ENCODE peak calls at places on chromosomes 16 and 17, in seven cellular contexts. V, Q, X, J, O, N and L are unnamed samples.

GRCh38 chr17:58319181-58320162 is 9.1 kb downstream of the TSPOAP1 start:
- DNase-seq in N (no peak), Q (no peak), O (no peak), V (no peak), J (no peak), X (no peak), L (no peak)

GRCh38 chr17:49509588-49509917 is 14.5 kb downstream of the NGFR start:
- DNase-seq in V (no peak), O (no peak), N (peak), Q (no peak), X (no peak), J (no peak), L (no peak)

GRCh38 chr16:81273223-81273940 is 34.9 kb downstream of the BCO1 start:
- DNase-seq in V (no peak), Q (no peak), X (peak), N (no peak), J (no peak), O (no peak), L (no peak)

GRCh38 chr16:19746561-19746960 is 28.5 kb downstream of the IQCK start:
- DNase-seq in J (no peak), X (no peak), Q (no peak), O (no peak), N (no peak), V (no peak), L (no peak)

GRCh38 chr17:72266099-72266852 is 145.5 kb downstream of the SOX9 start:
- DNase-seq in N (no peak), V (no peak), O (no peak), Q (no peak), J (no peak), X (no peak), L (no peak)

GRCh38 chr16:63982156-63982555 is 1139.7 kb downstream of the CDH11 start:
- DNase-seq in O (no peak), J (no peak), V (no peak), N (no peak), X (no peak), Q (no peak), L (no peak)

GRCh38 chr17:12438813-12439586 is 226.7 kb upstream of the MYOCD start:
- DNase-seq in Q (no peak), X (no peak), J (no peak), V (no peak), O (no peak), N (no peak), L (no peak)

GRCh38 chr16:5059386-5060072 is 6.2 kb downstream of the C16orf89 start:
- DNase-seq in J (no peak), X (no peak), O (no peak), Q (no peak), N (no peak), V (no peak), L (no peak)

GRCh38 chr16:19913306-19913717 is 28.7 kb upstream of the GPRC5B start:
- DNase-seq in J (no peak), O (no peak), V (no peak), Q (no peak), X (no peak), N (no peak), L (no peak)

GRCh38 chr17:48153711-48154642 is 46.4 kb downstream of the SNX11 start:
- DNase-seq in N (no peak), J (peak), O (peak), X (no peak), Q (peak), V (no peak), L (no peak)

GRCh38 chr17:77385750-77386501 is 245.2 kb downstream of the SEC14L1 start:
- DNase-seq in V (no peak), J (no peak), X (no peak), O (no peak), Q (no peak), N (peak), L (no peak)

GRCh38 chr17:34391241-34391640 is 28.2 kb upstream of the CCL1 start:
- DNase-seq in J (no peak), O (no peak), Q (no peak), N (no peak), V (no peak), X (no peak), L (no peak)

GRCh38 chr16:81902025-81902424 is 109.2 kb downstream of the SDR42E1 start:
- DNase-seq in J (no peak), Q (no peak), V (no peak), O (no peak), N (no peak), X (no peak), L (no peak)

GRCh38 chr17:55768946-55769624 is 18.2 kb downstream of the PCTP start:
- DNase-seq in O (no peak), J (no peak), Q (no peak), V (no peak), X (peak), N (no peak), L (no peak)

GRCh38 chr17:68972119-68972704 is 17.0 kb upstream of the ABCA8 start:
- DNase-seq in V (no peak), J (peak), O (no peak), Q (no peak), X (peak), N (no peak), L (no peak)

GRCh38 chr17:74922172-74922571 is 883 bp downstream of the USH1G start:
- DNase-seq in V (no peak), O (no peak), Q (no peak), X (no peak), N (no peak), J (no peak), L (no peak)

GRCh38 chr17:22266231-22266630 is 573.9 kb downstream of the KCNJ18 start:
- DNase-seq in O (no peak), X (no peak), Q (no peak), N (no peak), J (no peak), V (no peak), L (no peak)

GRCh38 chr16:785563-786535 is 2.3 kb downstream of the RPUSD1 start:
- DNase-seq in V (peak), N (peak), O (no peak), J (no peak), Q (no peak), X (peak), L (no peak)

GRCh38 chr17:64264891-64265290 is 1.8 kb upstream of the TEX2 start:
- DNase-seq in X (no peak), Q (no peak), N (no peak), J (no peak), V (no peak), O (peak), L (no peak)

GRCh38 chr17:35765086-35765710 is 4.5 kb downstream of the C17orf50 start:
- DNase-seq in J (no peak), N (no peak), O (no peak), X (no peak), Q (no peak), V (no peak), L (no peak)